ENCODE peak calls at places on chromosomes 5 and 9, in eight cellular contexts. P is progenitor cell of endocrine pancreas, Z is tibial nerve, T is GM12891, E is HEK293T, H is Calu3, D is heart right ventricle, Q is NCI-H524 treated with DMSO at 0.1 percent for 48 hours. W is an unnamed sample.

GRCh38 chr9:91949293-91949945 is 609 bp downstream of the ROR2 start:
- DNase-seq in Q (no peak), E (peak), T (no peak), D (no peak), Z (no peak), H (no peak), P (peak), W (peak)

GRCh38 chr5:176536132-176536901 is 885 bp downstream of the RNF44 start:
- DNase-seq in D (peak), P (peak), Q (no peak), E (peak), H (peak), T (peak), Z (peak), W (peak)

GRCh38 chr9:75039006-75039405 is 10.9 kb upstream of the CARNMT1 start:
- DNase-seq in T (no peak), Q (no peak), E (no peak), P (no peak), Z (no peak), H (no peak), D (no peak), W (no peak)

GRCh38 chr9:76624381-76625048 is 139.7 kb upstream of the PCA3 start:
- DNase-seq in H (no peak), Q (no peak), P (no peak), T (no peak), E (no peak), D (no peak), Z (no peak), W (no peak)

GRCh38 chr5:55633574-55634203 is 78.4 kb downstream of the SLC38A9 start:
- DNase-seq in D (peak), H (peak), T (no peak), Z (no peak), E (no peak), P (no peak), Q (no peak), W (no peak)

GRCh38 chr9:14935099-14935710 is 25.0 kb upstream of the FREM1 start:
- DNase-seq in E (no peak), P (no peak), T (no peak), H (no peak), D (no peak), Z (no peak), Q (no peak), W (no peak)

GRCh38 chr5:55533806-55534435 is 843 bp downstream of the PLPP1 start:
- DNase-seq in Z (peak), E (peak), H (no peak), T (peak), D (peak), Q (peak), P (no peak), W (peak)

GRCh38 chr5:1564182-1564748 is 40.5 kb upstream of the LPCAT1 start:
- DNase-seq in Q (no peak), H (no peak), Z (peak), T (no peak), D (peak), P (no peak), E (no peak), W (no peak)

GRCh38 chr9:134374301-134375010 is 48.2 kb downstream of the RXRA start:
- DNase-seq in D (no peak), E (no peak), P (no peak), T (no peak), H (no peak), Z (no peak), Q (no peak), W (no peak)

GRCh38 chr5:3599283-3600105 is 3.9 kb downstream of the IRX1 start:
- DNase-seq in E (no peak), H (no peak), P (no peak), Q (no peak), D (no peak), T (no peak), Z (no peak), W (peak)

GRCh38 chr9:17847908-17848307 is 269.0 kb downstream of the SH3GL2 start:
- DNase-seq in Z (no peak), D (no peak), T (no peak), H (no peak), P (no peak), Q (no peak), E (no peak), W (no peak)

GRCh38 chr5:138900281-138900965 is 25.3 kb upstream of the LRRTM2 start:
- DNase-seq in H (no peak), Z (no peak), D (peak), E (no peak), Q (no peak), P (no peak), T (peak), W (no peak)

GRCh38 chr9:101738566-101739183 is at the start of gene GRIN3A:
- DNase-seq in Q (peak), Z (no peak), H (peak), P (no peak), E (peak), D (peak), T (no peak), W (peak)

GRCh38 chr5:108046955-108047670 is 334.8 kb downstream of the FBXL17 start:
- DNase-seq in H (no peak), E (no peak), D (no peak), T (no peak), P (no peak), Z (no peak), Q (peak), W (no peak)

GRCh38 chr5:82092-82491 is 9.9 kb upstream of the PLEKHG4B start:
- DNase-seq in Z (no peak), T (no peak), Q (no peak), P (peak), D (no peak), E (no peak), H (peak), W (peak)

GRCh38 chr5:79418276-79418675 is 95.7 kb downstream of the HOMER1 start:
- DNase-seq in E (no peak), Z (no peak), H (no peak), Q (no peak), T (no peak), P (no peak), D (no peak), W (no peak)

GRCh38 chr9:133763272-133764183 is 25.4 kb upstream of the SARDH start:
- DNase-seq in E (no peak), T (no peak), H (no peak), D (peak), Z (no peak), Q (no peak), P (no peak), W (no peak)

GRCh38 chr5:372556-372910 is 51.0 kb downstream of the AHRR start:
- DNase-seq in Q (no peak), H (no peak), P (peak), Z (no peak), D (peak), E (no peak), T (no peak), W (no peak)

GRCh38 chr5:149561848-149562247 is 10.6 kb upstream of the CSNK1A1 start:
- DNase-seq in Z (peak), T (no peak), E (no peak), Q (no peak), D (peak), H (peak), P (no peak), W (no peak)

GRCh38 chr5:90888511-90889324 is 330.1 kb downstream of the ADGRV1 start:
- DNase-seq in H (no peak), P (no peak), E (no peak), Z (no peak), Q (no peak), D (no peak), T (no peak), W (no peak)